ENCODE peak calls at places on chromosome X, in ten cellular contexts. N is CD8-positive, alpha-beta T cell; R is CD8-positive, alpha-beta memory T cell; I is substantia nigra; H is SW 1271; G is GM04504; Q is fibroblast of mammary gland; B is stimulated activated CD4-positive, alpha-beta T cell treated with anti-CD3 and anti-CD28 coated beads, Interleukin-15, amount 100 ng/mL, for 1 hour; D is NK-92 treated with Interleukin-12 subunit alpha and Interleukin-12 subunit beta, amount 100 ng/mL, for 24 hours; O is BJ. Y is an unnamed sample.
A peak's percentile ranks its signal among the peaks of the same experiment; 100 is the strongest.

GRCh38 chrX:1207496-1208025 is 4.9 kb downstream of the CRLF2 start:
- DNase-seq in N (no peak), R (no peak), I (no peak), H (no peak), G (no peak), Q (no peak), B (no peak), D (no peak), O (no peak), Y (no peak)

GRCh38 chrX:9690046-9690445 is 75.6 kb downstream of the GPR143 start:
- DNase-seq in N (no peak), R (no peak), I (no peak), H (no peak), G (no peak), Q (no peak), B (no peak), D (no peak), O (no peak), Y (no peak)

GRCh38 chrX:154827624-154828408 is 6.6 kb downstream of the SMIM9 start:
- DNase-seq in N (no peak), R (no peak), I (no peak), H (no peak), G (no peak), Q (no peak), B (no peak), D (no peak), O (no peak), Y (no peak)

GRCh38 chrX:63656871-63657580 is 128.0 kb downstream of the ARHGEF9 start:
- DNase-seq in N (no peak), R (no peak), I (no peak), H (no peak), G (peak; percentile 65), Q (peak; percentile 72), B (no peak), D (no peak), O (peak; percentile 13), Y (no peak)

GRCh38 chrX:43939187-43939926 is 33.8 kb downstream of the NDP start:
- DNase-seq in N (no peak), R (no peak), I (no peak), H (no peak), G (no peak), Q (peak; percentile 24), B (no peak), D (no peak), O (no peak), Y (no peak)

GRCh38 chrX:132025085-132025484 is 2.0 kb downstream of the STK26 start:
- DNase-seq in N (peak; percentile 38), R (no peak), I (no peak), H (no peak), G (no peak), Q (no peak), B (no peak), D (no peak), O (no peak), Y (no peak)

GRCh38 chrX:23483396-23483795 is 148.7 kb downstream of the PTCHD1 start:
- DNase-seq in N (no peak), R (no peak), I (no peak), H (no peak), G (no peak), Q (no peak), B (no peak), D (no peak), O (no peak), Y (peak; percentile 26)

GRCh38 chrX:24425806-24426205 is 39.3 kb upstream of the PDK3 start:
- DNase-seq in N (no peak), R (no peak), I (no peak), H (no peak), G (no peak), Q (no peak), B (no peak), D (no peak), O (no peak), Y (no peak)

GRCh38 chrX:109782994-109783711 is 50.1 kb upstream of the ACSL4 start:
- DNase-seq in N (no peak), R (no peak), I (no peak), H (no peak), G (no peak), Q (peak; percentile 20), B (no peak), D (no peak), O (no peak), Y (no peak)

GRCh38 chrX:131729295-131729694 is 185.4 kb downstream of the OR13H1 start:
- DNase-seq in N (no peak), R (no peak), I (peak; percentile 82), H (no peak), G (peak; percentile 77), Q (peak; percentile 86), B (no peak), D (no peak), O (no peak), Y (no peak)

Y was measured in G401.